ENCODE peak calls at places on chromosomes 6 and 20, in eight cellular contexts. One of them, this sample, is unnamed.

GRCh38 chr6:138087549-138087948 is 19.7 kb downstream of the PERP start:
- DNase-seq in ascending aorta: no peak
- DNase-seq in A549: peak; percentile 57
- DNase-seq in GM23248: peak; percentile 30
- DNase-seq in Panc1: no peak
- DNase-seq in A673: no peak
- DNase-seq in pancreas: no peak
- DNase-seq in mammary epithelial cell: peak; percentile 67
- DNase-seq in this sample: no peak

GRCh38 chr6:149026530-149026942 is 279.7 kb downstream of the UST start:
- DNase-seq in A549: peak; percentile 72
- DNase-seq in A673: peak; percentile 71
- DNase-seq in GM23248: peak; percentile 94
- DNase-seq in mammary epithelial cell: peak; percentile 68
- DNase-seq in pancreas: no peak
- DNase-seq in ascending aorta: no peak
- DNase-seq in Panc1: no peak
- DNase-seq in this sample: no peak

GRCh38 chr20:33005132-33005566 is 916 bp upstream of the SUN5 start:
- DNase-seq in mammary epithelial cell: no peak
- DNase-seq in A549: peak; percentile 43
- DNase-seq in A673: peak; percentile 26
- DNase-seq in pancreas: no peak
- DNase-seq in Panc1: no peak
- DNase-seq in GM23248: no peak
- DNase-seq in ascending aorta: no peak
- DNase-seq in this sample: no peak

GRCh38 chr20:55186228-55186627 is 710.8 kb downstream of the DOK5 start:
- DNase-seq in ascending aorta: no peak
- DNase-seq in Panc1: no peak
- DNase-seq in GM23248: no peak
- DNase-seq in A673: no peak
- DNase-seq in pancreas: no peak
- DNase-seq in A549: no peak
- DNase-seq in mammary epithelial cell: no peak
- DNase-seq in this sample: no peak

GRCh38 chr6:42269553-42269952 is 51.9 kb upstream of the MRPS10 start:
- DNase-seq in mammary epithelial cell: no peak
- DNase-seq in pancreas: no peak
- DNase-seq in GM23248: no peak
- DNase-seq in A549: no peak
- DNase-seq in A673: no peak
- DNase-seq in Panc1: no peak
- DNase-seq in ascending aorta: no peak
- DNase-seq in this sample: no peak

GRCh38 chr6:35317483-35318199 is 20.0 kb downstream of the DEF6 start:
- DNase-seq in pancreas: peak; percentile 42
- DNase-seq in A673: peak; percentile 21
- DNase-seq in mammary epithelial cell: no peak
- DNase-seq in GM23248: peak; percentile 51
- DNase-seq in ascending aorta: no peak
- DNase-seq in Panc1: no peak
- DNase-seq in A549: no peak
- DNase-seq in this sample: peak; percentile 25

GRCh38 chr6:115750292-115750691 is 310.4 kb downstream of the FRK start:
- DNase-seq in Panc1: no peak
- DNase-seq in GM23248: no peak
- DNase-seq in A673: no peak
- DNase-seq in pancreas: no peak
- DNase-seq in A549: no peak
- DNase-seq in mammary epithelial cell: no peak
- DNase-seq in ascending aorta: no peak
- DNase-seq in this sample: no peak

GRCh38 chr6:113999284-113999683 is 28.3 kb upstream of the HDAC2 start:
- DNase-seq in GM23248: no peak
- DNase-seq in A549: no peak
- DNase-seq in A673: no peak
- DNase-seq in pancreas: no peak
- DNase-seq in ascending aorta: no peak
- DNase-seq in mammary epithelial cell: no peak
- DNase-seq in Panc1: no peak
- DNase-seq in this sample: no peak

GRCh38 chr6:1834641-1835516 is 225.2 kb downstream of the FOXC1 start:
- DNase-seq in pancreas: no peak
- DNase-seq in ascending aorta: no peak
- DNase-seq in GM23248: no peak
- DNase-seq in Panc1: no peak
- DNase-seq in A673: no peak
- DNase-seq in A549: no peak
- DNase-seq in mammary epithelial cell: no peak
- DNase-seq in this sample: no peak

GRCh38 chr20:48180039-48180438 is 394.8 kb upstream of the SULF2 start:
- DNase-seq in pancreas: no peak
- DNase-seq in A673: no peak
- DNase-seq in GM23248: peak; percentile 38
- DNase-seq in Panc1: no peak
- DNase-seq in A549: peak; percentile 64
- DNase-seq in ascending aorta: no peak
- DNase-seq in mammary epithelial cell: peak; percentile 42
- DNase-seq in this sample: no peak

GRCh38 chr20:51636123-51636522 is 93.6 kb upstream of the NFATC2 start:
- DNase-seq in Panc1: no peak
- DNase-seq in pancreas: no peak
- DNase-seq in mammary epithelial cell: peak; percentile 79
- DNase-seq in A673: peak; percentile 90
- DNase-seq in GM23248: no peak
- DNase-seq in A549: no peak
- DNase-seq in ascending aorta: no peak
- DNase-seq in this sample: no peak

GRCh38 chr20:6916938-6917337 is 149.5 kb downstream of the BMP2 start:
- DNase-seq in A673: no peak
- DNase-seq in Panc1: no peak
- DNase-seq in A549: no peak
- DNase-seq in ascending aorta: no peak
- DNase-seq in pancreas: no peak
- DNase-seq in GM23248: no peak
- DNase-seq in mammary epithelial cell: no peak
- DNase-seq in this sample: no peak

GRCh38 chr20:46056970-46057855 is 28.2 kb downstream of the SLC12A5 start:
- DNase-seq in mammary epithelial cell: peak; percentile 19
- DNase-seq in A673: peak; percentile 33
- DNase-seq in A549: no peak
- DNase-seq in pancreas: no peak
- DNase-seq in ascending aorta: no peak
- DNase-seq in Panc1: no peak
- DNase-seq in GM23248: peak; percentile 67
- DNase-seq in this sample: peak; percentile 55

GRCh38 chr20:31566332-31566657 is 38.8 kb upstream of the ID1 start:
- DNase-seq in Panc1: no peak
- DNase-seq in GM23248: no peak
- DNase-seq in pancreas: no peak
- DNase-seq in ascending aorta: no peak
- DNase-seq in A673: no peak
- DNase-seq in A549: no peak
- DNase-seq in mammary epithelial cell: no peak
- DNase-seq in this sample: no peak

GRCh38 chr20:31565699-31566331 is 39.3 kb upstream of the ID1 start:
- DNase-seq in pancreas: no peak
- DNase-seq in GM23248: no peak
- DNase-seq in mammary epithelial cell: peak; percentile 96
- DNase-seq in A673: no peak
- DNase-seq in A549: peak; percentile 53
- DNase-seq in Panc1: no peak
- DNase-seq in ascending aorta: no peak
- DNase-seq in this sample: no peak

GRCh38 chr20:31568041-31568731 is 36.9 kb upstream of the ID1 start:
- DNase-seq in mammary epithelial cell: no peak
- DNase-seq in Panc1: no peak
- DNase-seq in A549: no peak
- DNase-seq in pancreas: no peak
- DNase-seq in A673: no peak
- DNase-seq in ascending aorta: no peak
- DNase-seq in GM23248: peak; percentile 44
- DNase-seq in this sample: no peak

GRCh38 chr20:31567380-31567720 is 37.7 kb upstream of the ID1 start:
- DNase-seq in Panc1: no peak
- DNase-seq in ascending aorta: no peak
- DNase-seq in A673: no peak
- DNase-seq in A549: no peak
- DNase-seq in mammary epithelial cell: no peak
- DNase-seq in GM23248: no peak
- DNase-seq in pancreas: no peak
- DNase-seq in this sample: no peak

DNA sequence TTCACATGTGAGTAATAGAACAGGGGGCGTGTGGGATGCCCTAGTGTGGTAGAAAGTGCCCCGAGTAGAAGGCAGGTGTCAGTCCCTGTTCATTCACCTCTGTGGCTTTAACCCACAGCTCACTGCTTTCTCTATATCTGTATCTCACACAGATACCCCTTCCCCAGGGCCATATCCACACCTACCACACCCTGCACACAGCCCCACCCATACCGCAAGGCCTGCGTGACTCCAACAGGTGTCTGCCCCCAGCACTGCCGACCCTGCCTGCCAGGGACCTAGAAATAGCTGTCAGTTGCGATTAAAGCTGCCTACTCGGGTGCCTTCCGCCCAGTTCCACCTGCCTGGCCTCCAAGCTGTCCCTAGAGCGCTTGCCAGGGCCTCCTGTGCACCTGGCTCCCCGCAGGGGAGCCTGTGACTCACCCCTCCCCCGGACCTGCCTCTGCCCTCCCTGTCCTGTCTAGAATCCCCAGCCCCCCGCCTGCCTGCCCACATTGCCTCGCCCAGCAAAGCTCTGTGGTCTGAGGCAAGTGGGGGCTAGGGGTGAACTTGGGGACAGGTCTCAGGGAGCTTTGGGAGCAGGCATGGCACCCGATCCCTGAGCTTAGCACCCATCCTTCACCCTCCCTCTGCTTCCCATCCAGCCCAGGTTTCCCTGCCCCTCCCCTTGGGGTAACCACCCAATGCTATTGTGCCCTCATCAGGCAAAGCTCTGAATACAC is 38.3 kb upstream of the ID1 start:
- DNase-seq in pancreas: peak; percentile 47
- DNase-seq in A549: no peak
- DNase-seq in ascending aorta: no peak
- DNase-seq in mammary epithelial cell: peak; percentile 85
- DNase-seq in GM23248: no peak
- DNase-seq in A673: no peak
- DNase-seq in Panc1: no peak
- DNase-seq in this sample: no peak
- H3K4me1 ChIP-seq in pancreas: no peaks in the 10 kb centered on the region
- H3K4me1 ChIP-seq in A549: peaks cover 78% of the 10 kb centered on the region
- H3K4me1 ChIP-seq in ascending aorta: peaks cover 13% of the 10 kb centered on the region
- H3K4me1 ChIP-seq in mammary epithelial cell: peaks cover 77% of the 10 kb centered on the region
- H3K4me1 ChIP-seq in GM23248: peaks cover 41% of the 10 kb centered on the region
- H3K4me1 ChIP-seq in A673: no peaks in the 10 kb centered on the region
- H3K4me1 ChIP-seq in Panc1: peaks cover 71% of the 10 kb centered on the region
- H3K4me1 ChIP-seq in this sample: peaks cover 25% of the 10 kb centered on the region

GRCh38 chr20:63455568-63455859 is 16.9 kb downstream of the KCNQ2 start:
- DNase-seq in Panc1: no peak
- DNase-seq in A549: no peak
- DNase-seq in GM23248: no peak
- DNase-seq in A673: no peak
- DNase-seq in ascending aorta: no peak
- DNase-seq in mammary epithelial cell: no peak
- DNase-seq in pancreas: no peak
- DNase-seq in this sample: no peak

GRCh38 chr20:63451821-63452220 is 20.6 kb downstream of the KCNQ2 start:
- DNase-seq in ascending aorta: no peak
- DNase-seq in mammary epithelial cell: no peak
- DNase-seq in Panc1: no peak
- DNase-seq in pancreas: no peak
- DNase-seq in GM23248: no peak
- DNase-seq in A549: no peak
- DNase-seq in A673: no peak
- DNase-seq in this sample: no peak

GRCh38 chr20:63454729-63455567 is 17.5 kb downstream of the KCNQ2 start:
- DNase-seq in pancreas: no peak
- DNase-seq in Panc1: no peak
- DNase-seq in mammary epithelial cell: no peak
- DNase-seq in A549: no peak
- DNase-seq in GM23248: no peak
- DNase-seq in A673: peak; percentile 89
- DNase-seq in ascending aorta: no peak
- DNase-seq in this sample: no peak

GRCh38 chr20:63452341-63453028 is 20.0 kb downstream of the KCNQ2 start:
- DNase-seq in GM23248: no peak
- DNase-seq in A549: no peak
- DNase-seq in mammary epithelial cell: no peak
- DNase-seq in A673: no peak
- DNase-seq in Panc1: no peak
- DNase-seq in pancreas: no peak
- DNase-seq in ascending aorta: no peak
- DNase-seq in this sample: no peak

GRCh38 chr20:63453029-63453523 is 19.4 kb downstream of the KCNQ2 start:
- DNase-seq in GM23248: no peak
- DNase-seq in mammary epithelial cell: no peak
- DNase-seq in A549: peak; percentile 53
- DNase-seq in Panc1: no peak
- DNase-seq in A673: no peak
- DNase-seq in pancreas: no peak
- DNase-seq in ascending aorta: no peak
- DNase-seq in this sample: peak; percentile 46
- H3K27ac ChIP-seq in GM23248: no peak overlapping the region
- H3K27ac ChIP-seq in mammary epithelial cell: no peak overlapping the region
- H3K27ac ChIP-seq in A549: no peak overlapping the region
- H3K27ac ChIP-seq in Panc1: peak overlapping the region; percentile 17
- H3K27ac ChIP-seq in A673: no peak overlapping the region
- H3K27ac ChIP-seq in pancreas: no peak overlapping the region
- H3K27ac ChIP-seq in ascending aorta: no peak overlapping the region
- H3K27ac ChIP-seq in this sample: no peak overlapping the region

GRCh38 chr6:169981969-169982368 is 230.5 kb downstream of the ERMARD start:
- DNase-seq in A549: no peak
- DNase-seq in GM23248: no peak
- DNase-seq in A673: no peak
- DNase-seq in mammary epithelial cell: no peak
- DNase-seq in Panc1: no peak
- DNase-seq in pancreas: no peak
- DNase-seq in ascending aorta: no peak
- DNase-seq in this sample: no peak
- H3K4me1 ChIP-seq in A549: no peaks in the 10 kb centered on the region
- H3K4me1 ChIP-seq in GM23248: no peaks in the 10 kb centered on the region
- H3K4me1 ChIP-seq in A673: no peaks in the 10 kb centered on the region
- H3K4me1 ChIP-seq in mammary epithelial cell: peaks cover 23% of the 10 kb centered on the region
- H3K4me1 ChIP-seq in Panc1: no peaks in the 10 kb centered on the region
- H3K4me1 ChIP-seq in pancreas: no peaks in the 10 kb centered on the region
- H3K4me1 ChIP-seq in ascending aorta: no peaks in the 10 kb centered on the region
- H3K4me1 ChIP-seq in this sample: no peaks in the 10 kb centered on the region

DNA sequence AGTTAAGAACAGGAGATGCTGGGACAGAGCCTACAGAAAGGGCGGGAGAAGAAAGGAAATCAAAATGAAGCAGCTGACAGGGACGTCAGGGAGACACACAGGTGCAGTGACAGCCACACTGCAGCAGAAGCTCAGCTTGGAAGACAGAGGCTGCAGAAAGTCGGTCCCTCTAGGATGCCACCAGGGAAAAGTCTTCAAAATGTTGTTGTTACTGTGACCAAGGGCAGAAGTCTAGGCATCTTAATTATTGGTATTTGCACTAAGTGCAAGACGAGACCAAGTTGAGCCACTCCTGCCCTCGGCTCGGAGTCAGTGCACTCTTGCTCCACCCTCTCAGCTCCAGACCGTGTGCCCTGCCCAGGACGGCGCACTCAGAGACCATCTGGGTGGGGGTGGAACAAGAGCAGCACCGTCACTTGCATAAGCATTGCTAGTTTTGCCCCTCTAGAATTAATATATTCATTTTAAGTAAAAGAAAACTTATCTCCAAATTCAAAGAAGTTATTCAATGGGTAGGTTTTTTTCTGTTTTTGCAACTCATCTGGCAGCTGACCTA is 2.6 kb downstream of the PRR18 start:
- DNase-seq in Panc1: no peak
- DNase-seq in A673: no peak
- DNase-seq in pancreas: no peak
- DNase-seq in A549: no peak
- DNase-seq in ascending aorta: no peak
- DNase-seq in mammary epithelial cell: no peak
- DNase-seq in GM23248: no peak
- DNase-seq in this sample: no peak
- H3K27ac ChIP-seq in Panc1: no peak overlapping the region
- H3K27ac ChIP-seq in A673: no peak overlapping the region
- H3K27ac ChIP-seq in pancreas: no peak overlapping the region
- H3K27ac ChIP-seq in A549: no peak overlapping the region
- H3K27ac ChIP-seq in ascending aorta: no peak overlapping the region
- H3K27ac ChIP-seq in mammary epithelial cell: no peak overlapping the region
- H3K27ac ChIP-seq in GM23248: no peak overlapping the region
- H3K27ac ChIP-seq in this sample: no peak overlapping the region